ENCODE peak calls at places on chromosome 5, in five cellular contexts. Z, W, G, S and F are unnamed samples.

GRCh38 chr5:79938468-79938867 is 52.6 kb downstream of the MTX3 start:
- DNase-seq in S (no peak), G (peak; percentile 52), W (peak; percentile 43), Z (no peak), F (no peak)

GRCh38 chr5:73906277-73906676 is 280.3 kb downstream of the ARHGEF28 start:
- DNase-seq in S (no peak), Z (no peak), G (no peak), W (no peak), F (no peak)

GRCh38 chr5:80957031-80957761 is 3.0 kb upstream of the RASGRF2 start:
- DNase-seq in S (no peak), Z (no peak), G (no peak), W (no peak), F (no peak)

GRCh38 chr5:147461915-147462314 is 48.0 kb downstream of the DPYSL3 start:
- DNase-seq in G (no peak), Z (no peak), W (no peak), S (no peak), F (no peak)

GRCh38 chr5:139342423-139342723 is 719 bp downstream of the PAIP2 start:
- DNase-seq in G (peak; percentile 90), W (no peak), Z (no peak), S (peak; percentile 78), F (no peak)

GRCh38 chr5:61313960-61314681 is 17.9 kb upstream of the ZSWIM6 start:
- DNase-seq in G (no peak), S (no peak), W (no peak), Z (peak; percentile 89), F (no peak)

GRCh38 chr5:1129725-1130082 is 17.8 kb upstream of the SLC12A7 start:
- DNase-seq in Z (no peak), S (no peak), W (no peak), G (no peak), F (no peak)

GRCh38 chr5:10503997-10504761 is 59.7 kb upstream of the ANKRD33B start:
- DNase-seq in Z (no peak), S (no peak), W (no peak), G (no peak), F (no peak)

GRCh38 chr5:59275537-59276276 is 617.8 kb downstream of the PDE4D start:
- DNase-seq in G (no peak), S (no peak), Z (peak; percentile 77), W (no peak), F (no peak)

GRCh38 chr5:175895701-175896102 is 24.3 kb downstream of the CPLX2 start:
- DNase-seq in Z (no peak), G (peak; percentile 68), S (peak; percentile 36), W (peak; percentile 71), F (no peak)

GRCh38 chr5:126878085-126878484 is 101.1 kb downstream of the LMNB1 start:
- DNase-seq in Z (no peak), W (no peak), S (no peak), G (no peak), F (no peak)

GRCh38 chr5:174872271-174872670 is 147.9 kb downstream of the MSX2 start:
- DNase-seq in W (no peak), Z (no peak), G (no peak), S (no peak), F (no peak)

GRCh38 chr5:56900858-56901578 is 8.4 kb upstream of the SETD9 start:
- DNase-seq in W (peak; percentile 17), G (peak; percentile 48), Z (peak; percentile 37), S (peak; percentile 11), F (no peak)

GRCh38 chr5:139660105-139660915 is 12.2 kb downstream of the CXXC5 start:
- DNase-seq in W (no peak), G (no peak), Z (no peak), S (no peak), F (peak; percentile 87)

GRCh38 chr5:67286006-67286405 is 89.4 kb upstream of the CD180 start:
- DNase-seq in W (no peak), S (no peak), G (no peak), Z (no peak), F (no peak)

GRCh38 chr5:1545798-1546355 is 22.1 kb upstream of the LPCAT1 start:
- DNase-seq in W (peak; percentile 5), Z (no peak), G (no peak), S (no peak), F (no peak)

GRCh38 chr5:131079232-131079631 is 85.8 kb downstream of the HINT1 start:
- DNase-seq in Z (no peak), S (no peak), G (no peak), W (no peak), F (no peak)

GRCh38 chr5:114909424-114909823 is 260.3 kb downstream of the TRIM36 start:
- DNase-seq in G (no peak), Z (no peak), S (no peak), W (no peak), F (no peak)